ENCODE peak calls at places on chromosome 19, in five cellular contexts. A is activated CD4-positive, CD25-positive, alpha-beta regulatory T cell; N is stimulated activated CD4-positive, alpha-beta T cell treated with anti-CD3 and anti-CD28 coated beads, TNF-alpha, amount 100 ng/mL, for 48 hours; T is cerebellum; V is IMR-90. P is an unnamed sample.

GRCh38 chr19:47161876-47162489 is 31.3 kb downstream of the SAE1 start:
- DNase-seq in T (no peak), N (no peak), V (peak), A (no peak), P (no peak)

GRCh38 chr19:12783849-12784393 is 7.4 kb upstream of the JUNB start:
- DNase-seq in N (no peak), T (no peak), V (no peak), A (no peak), P (no peak)

GRCh38 chr19:57813919-57814504 is 701 bp downstream of the ZNF552 start:
- DNase-seq in A (no peak), V (no peak), T (no peak), N (no peak), P (no peak)

GRCh38 chr19:39969266-39969665 is 1.7 kb upstream of the PSMC4 start:
- DNase-seq in T (no peak), A (no peak), V (peak), N (no peak), P (no peak)

GRCh38 chr19:50633359-50633758 is 6.3 kb downstream of the SYT3 start:
- DNase-seq in V (no peak), T (no peak), N (no peak), A (no peak), P (no peak)

GRCh38 chr19:50358483-50359431 is 6.7 kb downstream of the NAPSA start:
- DNase-seq in N (peak), T (peak), V (peak), A (peak), P (no peak)

GRCh38 chr19:13286195-13286985 is 136.2 kb downstream of the IER2 start:
- DNase-seq in V (no peak), A (no peak), N (no peak), T (no peak), P (no peak)

GRCh38 chr19:35476149-35476548 is 14.1 kb downstream of the KRTDAP start:
- DNase-seq in A (no peak), T (no peak), V (no peak), N (no peak), P (no peak)

GRCh38 chr19:17281391-17282304 is at the start of gene ANKLE1:
- DNase-seq in N (no peak), V (no peak), A (peak), T (peak), P (peak)

GRCh38 chr19:45306522-45307027 is 16.1 kb downstream of the CKM start:
- DNase-seq in A (no peak), V (no peak), T (no peak), N (no peak), P (no peak)

GRCh38 chr19:13463296-13463695 is 43.0 kb downstream of the CACNA1A start:
- DNase-seq in T (no peak), V (peak), A (no peak), N (peak), P (no peak)

GRCh38 chr19:22422220-22422619 is at the start of gene ZNF98:
- DNase-seq in N (no peak), T (no peak), A (no peak), V (no peak), P (no peak)

GRCh38 chr19:31897292-31897691 is 448.1 kb upstream of the ZNF507 start:
- DNase-seq in N (no peak), T (no peak), A (no peak), V (no peak), P (no peak)

GRCh38 chr19:11288349-11288748 is 7.6 kb upstream of the TSPAN16 start:
- DNase-seq in N (no peak), A (no peak), T (no peak), V (peak), P (peak)

GRCh38 chr19:3036119-3036794 is 7.2 kb upstream of the TLE2 start:
- DNase-seq in V (peak), N (peak), A (peak), T (peak), P (peak)

GRCh38 chr19:55041627-55042343 is 3.7 kb upstream of the GP6 start:
- DNase-seq in A (no peak), N (peak), V (no peak), T (no peak), P (no peak)

GRCh38 chr19:16088351-16088984 is 12.2 kb downstream of the TPM4 start:
- DNase-seq in T (peak), N (no peak), A (no peak), V (no peak), P (no peak)

GRCh38 chr19:10852098-10852800 is 4.0 kb downstream of the C19orf38 start:
- DNase-seq in N (no peak), T (no peak), A (no peak), V (peak), P (no peak)

GRCh38 chr19:38360351-38360750 is 14.0 kb upstream of the PSMD8 start:
- DNase-seq in N (no peak), T (no peak), V (no peak), A (no peak), P (no peak)

GRCh38 chr19:6500837-6501739 is 1.0 kb downstream of the TUBB4A start:
- DNase-seq in A (no peak), T (peak), N (no peak), V (no peak), P (no peak)

GRCh38 chr19:30338878-30339623 is 33.1 kb upstream of the ZNF536 start:
- DNase-seq in T (no peak), V (no peak), A (no peak), N (no peak), P (no peak)

GRCh38 chr19:18737337-18737953 is 53.7 kb downstream of the COMP start:
- DNase-seq in T (no peak), A (no peak), N (no peak), V (peak), P (no peak)

GRCh38 chr19:17468302-17469091 is 1.8 kb upstream of the SLC27A1 start:
- DNase-seq in V (no peak), T (no peak), A (no peak), N (no peak), P (no peak)